ENCODE peak calls at places on chromosomes 2 and 18, in four cellular contexts. A is HCT116, T is keratinocyte, R is endothelial cell of umbilical vein. K is an unnamed sample. For H3K36me3, the result is how much of the 10 kb centered on the place peaks cover.

GRCh38 chr2:2800697-2801096 is 469.6 kb upstream of the MYT1L start:
- DNase-seq in R (no peak), A (no peak), T (no peak), K (no peak)

GRCh38 chr2:151973901-151974199 is 125.0 kb downstream of the CACNB4 start:
- DNase-seq in R (peak), T (no peak), A (no peak), K (peak)

GRCh38 chr2:84846041-84846663 is 34.7 kb downstream of the TRABD2A start:
- DNase-seq in T (no peak), R (no peak), A (no peak), K (no peak)

GRCh38 chr2:52144588-52144987 is 1112.7 kb upstream of the NRXN1 start:
- DNase-seq in A (no peak), T (no peak), R (no peak), K (no peak)

GRCh38 chr2:191321861-191322662 is 76.9 kb downstream of the MYO1B start:
- DNase-seq in A (peak), T (no peak), R (peak), K (peak)

GRCh38 chr2:21484643-21485042 is 360.9 kb downstream of the TDRD15 start:
- DNase-seq in A (no peak), T (no peak), R (no peak), K (no peak)

GRCh38 chr2:155494744-155495143 is 796.2 kb downstream of the KCNJ3 start:
- DNase-seq in T (no peak), A (no peak), R (no peak), K (no peak)

GRCh38 chr2:8636691-8637636 is 44.9 kb upstream of the ID2 start:
- DNase-seq in R (no peak), A (no peak), T (no peak), K (no peak)

GRCh38 chr2:10035633-10036032 is 7.7 kb upstream of the KLF11 start:
- DNase-seq in R (no peak), T (no peak), A (no peak), K (no peak)

GRCh38 chr2:25375371-25375988 is 33.8 kb upstream of the DNMT3A start:
- DNase-seq in R (no peak), A (no peak), T (no peak), K (no peak)

GRCh38 chr2:143559202-143559601 is 430.0 kb downstream of the ARHGAP15 start:
- DNase-seq in T (no peak), R (no peak), A (no peak), K (no peak)
- TF ChIP-seq CTCF in T (no peak), R (no peak), A (no peak), K (no peak)

GRCh38 chr2:180991361-180991760 is 11.0 kb downstream of the UBE2E3 start:
- DNase-seq in R (no peak), A (no peak), T (no peak), K (no peak)
- H3K36me3 ChIP-seq in R (under half), A (under half), T (under half), K (under half)

GRCh38 chr2:200618590-200619021 is 32.8 kb downstream of the AOX1 start:
- DNase-seq in R (no peak), A (no peak), T (no peak), K (peak)
- TF ChIP-seq CTCF in R (no peak), A (no peak), T (no peak), K (peak)

GRCh38 chr2:118689874-118690273 is 157.6 kb downstream of the EN1 start:
- DNase-seq in T (no peak), R (no peak), A (no peak), K (no peak)
- H3K36me3 ChIP-seq in T (under half), R (under half), A (under half), K (under half)

DNA sequence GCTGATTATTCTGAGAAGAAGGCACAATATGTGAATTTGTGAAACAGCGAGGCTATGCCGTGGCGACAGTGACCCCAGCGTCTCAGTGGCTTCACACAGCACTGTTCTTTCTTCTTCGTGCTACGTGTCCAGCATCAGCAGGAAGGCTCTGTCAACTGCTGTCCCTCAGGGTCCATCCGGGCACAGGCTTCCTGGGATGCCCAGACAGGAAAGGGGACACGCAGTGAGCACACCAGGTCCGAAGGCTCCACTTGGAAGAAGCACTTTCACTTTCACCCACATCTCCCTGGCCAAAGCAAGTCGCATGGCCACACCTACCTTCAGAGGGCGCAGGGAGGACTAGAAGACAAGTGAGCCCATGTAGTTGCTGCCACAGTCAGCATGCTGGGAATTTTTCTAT is 47.3 kb downstream of the PTGR3 start:
- DNase-seq in R (peak), T (no peak), A (peak), K (no peak)
- TF ChIP-seq CTCF in R (no peak), T (no peak), A (no peak), K (no peak)

GRCh38 chr2:182971820-182972547 is 66.3 kb downstream of the NCKAP1 start:
- DNase-seq in A (no peak), R (no peak), T (no peak), K (no peak)

GRCh38 chr2:182977463-182977862 is 60.8 kb downstream of the NCKAP1 start:
- DNase-seq in A (no peak), T (no peak), R (peak), K (no peak)

GRCh38 chr2:182972548-182972942 is 65.7 kb downstream of the NCKAP1 start:
- DNase-seq in R (no peak), T (no peak), A (no peak), K (no peak)

GRCh38 chr2:182970486-182970885 is 67.8 kb downstream of the NCKAP1 start:
- DNase-seq in T (no peak), A (no peak), R (peak), K (no peak)

DNA sequence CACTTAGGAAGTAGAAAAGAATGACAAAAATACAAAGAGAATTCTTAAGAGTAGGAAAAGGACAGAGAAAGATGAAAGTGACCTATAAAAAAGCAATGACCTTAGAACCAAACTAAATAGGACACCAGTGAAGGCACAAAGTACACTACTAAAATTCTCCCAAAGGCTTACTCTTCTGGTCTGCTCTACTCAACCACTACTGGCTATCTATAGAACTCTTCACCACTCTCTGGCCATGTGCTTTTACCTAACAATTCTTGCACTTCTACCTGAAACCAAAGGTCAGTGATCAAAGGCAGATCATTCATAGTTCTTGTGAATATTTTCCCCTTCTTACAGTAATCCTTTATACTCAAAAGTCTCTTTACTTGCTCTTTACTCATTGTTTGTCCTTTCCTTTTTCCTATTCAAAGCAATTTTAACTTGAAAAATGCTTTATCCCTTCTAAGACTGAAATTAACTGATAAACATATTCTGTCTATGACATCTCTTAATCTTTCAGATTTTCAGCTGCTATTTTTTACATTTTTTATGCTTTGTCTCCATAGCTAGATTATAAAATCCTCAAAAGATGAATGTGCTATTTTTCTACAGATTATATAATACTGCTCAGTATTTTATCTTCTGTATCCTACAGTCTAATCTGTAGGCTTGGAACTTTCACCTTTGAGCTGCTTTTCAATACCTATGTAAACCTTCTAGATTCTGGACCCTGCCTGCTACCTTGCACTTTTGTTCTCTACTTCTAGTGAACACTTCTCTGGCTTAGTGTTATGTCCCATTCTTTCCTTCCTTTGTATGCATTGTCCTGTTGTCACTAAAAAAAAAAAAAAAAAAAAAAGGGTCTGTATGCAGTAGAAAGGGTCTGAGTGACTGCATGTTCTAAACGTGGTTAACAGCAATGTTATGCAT is 64.6 kb downstream of the NCKAP1 start:
- DNase-seq in A (no peak), R (no peak), T (no peak), K (no peak)
- H3K36me3 ChIP-seq in A (under half), R (under half), T (under half), K (under half)

DNA sequence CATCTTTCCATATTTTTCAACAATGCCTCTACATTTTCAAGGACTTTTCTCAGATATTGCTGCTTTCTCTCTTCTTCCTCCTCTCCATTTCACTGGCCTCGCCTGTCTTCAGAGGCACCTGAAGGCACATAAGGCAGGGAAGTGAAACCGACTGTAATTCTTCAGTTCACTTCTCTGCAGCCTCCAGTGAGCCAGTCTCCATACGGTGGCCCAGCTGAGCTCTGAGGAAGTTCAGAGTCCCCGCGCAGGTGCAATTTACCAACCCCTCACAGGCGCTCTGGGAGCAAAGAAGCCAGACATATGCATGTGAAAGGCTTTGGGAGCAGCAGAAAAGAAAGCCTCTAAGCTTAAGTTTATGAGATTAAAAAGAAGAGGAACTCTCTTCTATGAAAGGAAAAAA is 12.4 kb downstream of the KLHL14 start:
- DNase-seq in A (no peak), R (no peak), T (no peak), K (no peak)
- TF ChIP-seq CTCF in A (no peak), R (no peak), T (no peak), K (no peak)

GRCh38 chr2:201157694-201158093 is 25.2 kb upstream of the CASP10 start:
- DNase-seq in R (no peak), A (no peak), T (peak), K (peak)
- H3K36me3 ChIP-seq in R (under half), A (under half), T (under half), K (under half)